ENCODE peak calls at places on chromosomes 5 and 9, in ten cellular contexts. R, X, I, Y, C, H, V, D, F and J are unnamed samples.

GRCh38 chr5:5521478-5521877 is 99.0 kb downstream of the ICE1 start:
- DNase-seq in R (no peak), X (no peak), I (no peak), Y (no peak), C (no peak), H (no peak), V (no peak), D (no peak), F (no peak), J (no peak)

GRCh38 chr9:89425921-89426388 is 72.0 kb downstream of the SEMA4D start:
- DNase-seq in R (no peak), X (no peak), I (no peak), Y (no peak), C (no peak), H (no peak), V (peak; percentile 30), D (no peak), F (no peak), J (no peak)

GRCh38 chr5:59873113-59873512 is 20.4 kb downstream of the PDE4D start:
- DNase-seq in R (no peak), X (no peak), I (no peak), Y (no peak), C (no peak), H (no peak), V (no peak), D (no peak), F (no peak), J (no peak)

GRCh38 chr9:504921-505821 is 290.5 kb downstream of the DOCK8 start:
- DNase-seq in R (no peak), X (peak; percentile 71), I (peak; percentile 12), Y (peak; percentile 29), C (no peak), H (no peak), V (peak; percentile 51), D (no peak), F (peak; percentile 39), J (peak; percentile 39)

GRCh38 chr9:123997665-123998277 is 13.8 kb upstream of the LHX2 start:
- DNase-seq in R (no peak), X (peak; percentile 84), I (no peak), Y (peak; percentile 52), C (peak; percentile 39), H (peak; percentile 49), V (peak; percentile 87), D (no peak), F (no peak), J (peak; percentile 44)

GRCh38 chr9:78654324-78654723 is 357.4 kb downstream of the PSAT1 start:
- DNase-seq in R (no peak), X (no peak), I (no peak), Y (no peak), C (no peak), H (no peak), V (no peak), D (no peak), F (no peak), J (no peak)

GRCh38 chr9:112790231-112790774 is 39.7 kb downstream of the SNX30 start:
- DNase-seq in R (no peak), X (no peak), I (no peak), Y (no peak), C (peak; percentile 28), H (no peak), V (no peak), D (no peak), F (peak; percentile 28), J (no peak)

GRCh38 chr5:66223637-66224036 is 79.5 kb downstream of the SREK1 start:
- DNase-seq in R (no peak), X (no peak), I (no peak), Y (no peak), C (no peak), H (peak; percentile 30), V (no peak), D (peak; percentile 48), F (peak; percentile 49), J (no peak)

GRCh38 chr5:88489433-88489832 is 220.8 kb upstream of the TMEM161B start:
- DNase-seq in R (no peak), X (no peak), I (no peak), Y (no peak), C (no peak), H (no peak), V (no peak), D (no peak), F (no peak), J (no peak)

GRCh38 chr5:168317521-168318147 is 26.2 kb downstream of the WWC1 start:
- DNase-seq in R (no peak), X (no peak), I (no peak), Y (no peak), C (peak; percentile 48), H (no peak), V (no peak), D (peak; percentile 39), F (no peak), J (peak; percentile 70)

GRCh38 chr9:34635556-34635955 is 2.0 kb downstream of the SIGMAR1 start:
- DNase-seq in R (no peak), X (no peak), I (no peak), Y (no peak), C (no peak), H (no peak), V (no peak), D (no peak), F (no peak), J (no peak)

GRCh38 chr5:126686451-126687126 is 85.8 kb downstream of the PHAX start:
- DNase-seq in R (no peak), X (no peak), I (no peak), Y (no peak), C (no peak), H (no peak), V (no peak), D (no peak), F (no peak), J (no peak)

GRCh38 chr5:111795142-111795541 is 38.1 kb upstream of the NREP start:
- DNase-seq in R (no peak), X (no peak), I (no peak), Y (no peak), C (no peak), H (no peak), V (no peak), D (no peak), F (no peak), J (no peak)

GRCh38 chr5:39411051-39411450 is 13.7 kb downstream of the DAB2 start:
- DNase-seq in R (no peak), X (no peak), I (no peak), Y (no peak), C (no peak), H (no peak), V (no peak), D (no peak), F (no peak), J (no peak)

GRCh38 chr9:93297659-93298497 is 113.9 kb downstream of the WNK2 start:
- DNase-seq in R (no peak), X (peak; percentile 53), I (no peak), Y (no peak), C (no peak), H (peak; percentile 49), V (no peak), D (no peak), F (no peak), J (peak; percentile 7)

GRCh38 chr5:174510771-174511453 is 213.5 kb upstream of the MSX2 start:
- DNase-seq in R (no peak), X (no peak), I (no peak), Y (no peak), C (no peak), H (no peak), V (no peak), D (no peak), F (no peak), J (no peak)

GRCh38 chr9:35688558-35689350 is 971 bp downstream of the TPM2 start:
- DNase-seq in R (no peak), X (no peak), I (no peak), Y (no peak), C (no peak), H (no peak), V (no peak), D (peak; percentile 78), F (no peak), J (no peak)

GRCh38 chr5:118551031-118551430 is 437.3 kb downstream of the DTWD2 start:
- DNase-seq in R (no peak), X (no peak), I (no peak), Y (no peak), C (no peak), H (no peak), V (no peak), D (no peak), F (no peak), J (no peak)
- H3K4me1 ChIP-seq in R (no peaks in the 10 kb centered on the region), X (no peaks in the 10 kb centered on the region), I (no peaks in the 10 kb centered on the region), Y (peaks cover 24% of the 10 kb centered on the region), C (no peaks in the 10 kb centered on the region), H (no peaks in the 10 kb centered on the region), V (peaks cover 1% of the 10 kb centered on the region), D (no peaks in the 10 kb centered on the region), F (no peaks in the 10 kb centered on the region), J (peaks cover 4% of the 10 kb centered on the region)

DNA sequence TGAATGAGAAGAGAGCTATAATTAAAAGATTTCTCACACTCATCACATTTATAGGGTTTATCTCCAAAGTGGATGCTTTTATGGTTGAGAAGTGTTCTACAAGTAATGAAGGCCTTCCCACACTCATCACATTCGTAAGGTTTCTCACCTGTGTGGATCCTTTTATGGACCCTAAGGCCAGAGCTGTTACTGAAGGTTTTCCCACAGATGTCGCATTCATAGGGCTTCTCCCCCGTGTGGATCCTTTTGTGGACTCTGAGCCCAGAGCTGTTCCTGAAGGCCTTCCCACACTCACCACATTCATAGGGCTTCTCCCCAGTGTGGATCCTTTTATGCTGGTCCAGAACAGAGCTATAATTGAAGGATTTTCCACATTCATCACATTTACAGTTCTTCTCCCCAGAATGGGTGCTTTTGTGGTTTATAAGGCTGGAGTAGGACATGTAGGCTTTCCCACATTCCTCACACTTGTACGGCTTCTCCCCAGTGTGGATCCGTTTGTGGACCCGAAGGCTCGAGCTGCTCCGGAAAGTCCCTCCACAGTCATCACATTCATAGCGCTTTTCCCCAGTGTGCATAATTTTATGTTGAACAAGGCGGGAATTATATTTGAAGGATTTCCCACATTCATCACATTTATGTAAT is 10.5 kb downstream of the ZFP62 start:
- DNase-seq in R (no peak), X (no peak), I (no peak), Y (no peak), C (no peak), H (no peak), V (no peak), D (no peak), F (no peak), J (no peak)
- H3K4me3 ChIP-seq in R (no peak overlapping the region), X (no peak overlapping the region), I (no peak overlapping the region), Y (no peak overlapping the region), C (no peak overlapping the region), H (no peak overlapping the region), V (no peak overlapping the region), D (no peak overlapping the region), F (no peak overlapping the region), J (no peak overlapping the region)

GRCh38 chr5:179130101-179130681 is 70.0 kb downstream of the ZNF354C start:
- DNase-seq in R (no peak), X (peak; percentile 51), I (no peak), Y (no peak), C (no peak), H (no peak), V (no peak), D (no peak), F (no peak), J (no peak)
- H3K9me3 ChIP-seq in R (no peaks in the 10 kb centered on the region), X (no peaks in the 10 kb centered on the region), I (no peaks in the 10 kb centered on the region), Y (no peaks in the 10 kb centered on the region), C (peaks cover 11% of the 10 kb centered on the region), H (no peaks in the 10 kb centered on the region), V (no peaks in the 10 kb centered on the region), D (no peaks in the 10 kb centered on the region), F (no peaks in the 10 kb centered on the region), J (no peaks in the 10 kb centered on the region)

DNA sequence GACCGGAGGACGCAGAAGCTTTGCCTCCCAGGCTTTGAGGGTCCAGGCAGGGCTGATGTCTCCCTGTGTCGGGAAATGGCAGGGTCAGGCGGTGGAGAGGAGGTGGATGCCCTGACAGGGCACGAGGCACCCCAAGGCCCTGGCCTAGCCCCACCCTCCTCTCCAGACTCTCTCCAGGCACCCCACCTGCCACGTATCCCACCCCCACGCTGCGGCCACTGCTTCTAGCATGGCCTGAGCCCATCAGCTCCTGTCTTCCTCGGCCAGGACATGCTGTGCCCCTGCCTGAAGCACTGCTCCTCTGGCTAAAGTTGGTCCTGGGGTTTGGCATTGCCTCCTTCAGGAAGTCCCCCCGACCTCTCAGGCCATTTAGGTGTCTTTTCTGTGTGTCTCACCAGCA is 64.2 kb upstream of the RXRA start:
- DNase-seq in R (no peak), X (no peak), I (no peak), Y (no peak), C (no peak), H (no peak), V (no peak), D (no peak), F (no peak), J (no peak)
- H3K4me1 ChIP-seq in R (no peaks in the 10 kb centered on the region), X (no peaks in the 10 kb centered on the region), I (no peaks in the 10 kb centered on the region), Y (peaks cover 12% of the 10 kb centered on the region), C (no peaks in the 10 kb centered on the region), H (no peaks in the 10 kb centered on the region), V (no peaks in the 10 kb centered on the region), D (no peaks in the 10 kb centered on the region), F (no peaks in the 10 kb centered on the region), J (no peaks in the 10 kb centered on the region)